ENCODE peak calls at places on chromosomes 16 and 17, in eight cellular contexts. G is colonic mucosa, Z is fibroblast of lung, P is MM.1S, J is AG04450, Y is heart right ventricle, S is ovary, B is upper lobe of right lung. M is an unnamed sample.
A peak's percentile ranks its signal among the peaks of the same experiment; 100 is the strongest.

GRCh38 chr17:37885136-37885535 is 39.1 kb upstream of the TBC1D3K start:
- DNase-seq in Z (no peak), P (no peak), J (no peak), Y (no peak), B (no peak), G (no peak), S (no peak), M (no peak)

GRCh38 chr17:9181640-9182039 is 160.3 kb downstream of the NTN1 start:
- DNase-seq in S (no peak), B (no peak), P (no peak), J (no peak), Z (no peak), Y (no peak), G (no peak), M (no peak)

GRCh38 chr16:23232806-23233205 is 50.3 kb downstream of the SCNN1G start:
- DNase-seq in J (no peak), Z (no peak), S (no peak), P (no peak), B (no peak), G (peak; percentile 72), Y (no peak), M (no peak)

GRCh38 chr16:88535181-88535856 is 34.9 kb upstream of the ZC3H18 start:
- DNase-seq in Z (no peak), S (no peak), G (no peak), B (no peak), Y (no peak), J (no peak), P (no peak), M (peak; percentile 36)

GRCh38 chr16:67333315-67333714 is 6.7 kb downstream of the LRRC36 start:
- DNase-seq in P (no peak), J (no peak), Z (no peak), G (no peak), S (no peak), B (no peak), Y (no peak), M (no peak)

GRCh38 chr16:54602666-54603065 is 316.1 kb upstream of the IRX3 start:
- DNase-seq in P (no peak), Y (no peak), Z (peak; percentile 1), J (no peak), B (no peak), G (no peak), S (no peak), M (no peak)

GRCh38 chr17:39810939-39811728 is 53.0 kb downstream of the IKZF3 start:
- DNase-seq in Z (no peak), B (no peak), Y (no peak), P (no peak), S (no peak), G (no peak), J (no peak), M (no peak)

GRCh38 chr17:6642592-6642991 is 1.7 kb downstream of the TXNDC17 start:
- DNase-seq in J (no peak), Z (no peak), G (no peak), S (no peak), Y (no peak), B (no peak), P (no peak), M (no peak)

GRCh38 chr16:69329369-69330285 is 761 bp downstream of the PDF start:
- DNase-seq in Z (peak; percentile 26), J (no peak), B (peak; percentile 75), P (peak; percentile 59), Y (peak; percentile 39), S (no peak), G (peak; percentile 49), M (peak; percentile 68)

GRCh38 chr16:69326172-69326873 is 4.1 kb downstream of the PDF start:
- DNase-seq in B (no peak), S (no peak), P (no peak), Z (no peak), G (peak; percentile 72), J (no peak), Y (no peak), M (no peak)

GRCh38 chr16:69328854-69329316 is 1.5 kb downstream of the PDF start:
- DNase-seq in G (no peak), P (no peak), J (no peak), Z (peak; percentile 38), B (no peak), Y (no peak), S (no peak), M (no peak)

GRCh38 chr16:69325784-69326171 is 4.6 kb downstream of the PDF start:
- DNase-seq in J (no peak), P (no peak), G (no peak), Z (no peak), Y (no peak), S (no peak), B (no peak), M (no peak)

GRCh38 chr16:69327585-69328310 is 2.6 kb downstream of the PDF start:
- DNase-seq in S (no peak), B (no peak), G (no peak), Z (no peak), P (no peak), Y (no peak), J (no peak), M (no peak)
- H3K4me3 ChIP-seq in S (no peak overlapping the region), B (no peak overlapping the region), G (no peak overlapping the region), Z (no peak overlapping the region), P (no peak overlapping the region), Y (no peak overlapping the region), J (no peak overlapping the region), M (no peak overlapping the region)

GRCh38 chr17:48563867-48564199 is 14.3 kb downstream of the HOXB4 start:
- DNase-seq in G (no peak), Z (no peak), S (no peak), B (no peak), Y (no peak), P (no peak), J (no peak), M (no peak)

GRCh38 chr17:48564200-48565023 is 13.7 kb downstream of the HOXB4 start:
- DNase-seq in J (no peak), Y (no peak), B (no peak), G (no peak), S (no peak), Z (peak; percentile 39), P (no peak), M (no peak)

GRCh38 chr17:48566717-48567116 is 11.4 kb downstream of the HOXB4 start:
- DNase-seq in P (no peak), S (no peak), Y (no peak), J (no peak), B (no peak), G (no peak), Z (no peak), M (no peak)

GRCh38 chr17:48563385-48563838 is 14.7 kb downstream of the HOXB4 start:
- DNase-seq in P (no peak), G (no peak), Y (no peak), J (no peak), Z (peak; percentile 49), S (no peak), B (no peak), M (no peak)

GRCh38 chr17:48565024-48565558 is 13.1 kb downstream of the HOXB4 start:
- DNase-seq in B (no peak), Y (no peak), Z (peak; percentile 38), G (no peak), P (no peak), S (no peak), J (no peak), M (no peak)
- H3K4me3 ChIP-seq in B (peak overlapping the region; percentile 35), Y (no peak overlapping the region), Z (peak overlapping the region; percentile 53), G (no peak overlapping the region), P (no peak overlapping the region), S (no peak overlapping the region), J (peak overlapping the region; percentile 65), M (no peak overlapping the region)

DNA sequence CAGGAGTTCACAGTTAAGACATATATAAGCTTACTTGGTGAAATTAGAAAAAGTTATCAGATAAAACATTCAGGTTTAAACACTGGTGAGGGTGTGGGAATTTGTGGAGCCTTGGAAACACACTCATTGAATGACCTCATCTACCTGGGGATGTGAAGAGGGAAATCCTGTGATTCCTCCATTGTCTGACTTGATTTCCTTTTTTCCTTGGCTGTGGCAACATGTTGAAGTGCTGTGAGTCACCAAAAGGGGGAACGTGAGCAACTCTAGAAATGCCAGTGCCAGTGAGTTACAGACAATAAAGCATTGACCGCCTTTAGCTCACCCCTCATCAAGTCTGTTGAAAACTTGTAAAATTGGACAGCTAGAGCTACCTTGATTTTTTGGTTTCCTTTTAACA is 1.8 kb downstream of the HMOX2 start:
- DNase-seq in J (no peak), P (no peak), B (no peak), G (no peak), S (no peak), Y (no peak), Z (peak; percentile 75), M (no peak)
- H3K4me3 ChIP-seq in J (no peak overlapping the region), P (no peak overlapping the region), B (peak overlapping the region; percentile 97), G (no peak overlapping the region), S (no peak overlapping the region), Y (no peak overlapping the region), Z (no peak overlapping the region), M (no peak overlapping the region)

GRCh38 chr17:5035356-5035755 is at the start of gene SLC52A1:
- DNase-seq in J (no peak), Y (no peak), P (no peak), Z (no peak), B (no peak), G (peak; percentile 52), S (no peak), M (no peak)
- H3K4me3 ChIP-seq in J (peak within 1 kb of the TSS; percentile 13), Y (no peak within 1 kb of the TSS), P (no peak within 1 kb of the TSS), Z (no peak within 1 kb of the TSS), B (peak within 1 kb of the TSS; percentile 31), G (peak within 1 kb of the TSS; percentile 28), S (peak within 1 kb of the TSS; percentile 18), M (no peak within 1 kb of the TSS)

GRCh38 chr17:41530062-41531048 is 2.2 kb upstream of the KRT19 start:
- DNase-seq in B (no peak), P (no peak), Z (peak; percentile 97), S (peak; percentile 42), Y (no peak), G (peak; percentile 65), J (peak; percentile 61), M (no peak)
- H3K4me3 ChIP-seq in B (no peak overlapping the region), P (no peak overlapping the region), Z (no peak overlapping the region), S (no peak overlapping the region), Y (no peak overlapping the region), G (no peak overlapping the region), J (no peak overlapping the region), M (no peak overlapping the region)

GRCh38 chr17:58575511-58575910 is 61.1 kb upstream of the MTMR4 start:
- DNase-seq in S (no peak), Y (no peak), B (no peak), Z (peak; percentile 78), P (no peak), G (no peak), J (no peak), M (no peak)
- H3K4me3 ChIP-seq in S (no peak overlapping the region), Y (no peak overlapping the region), B (no peak overlapping the region), Z (no peak overlapping the region), P (no peak overlapping the region), G (no peak overlapping the region), J (no peak overlapping the region), M (no peak overlapping the region)

GRCh38 chr17:76076765-76077581 is 2.0 kb upstream of the ZACN start:
- DNase-seq in P (no peak), Y (no peak), G (no peak), B (peak; percentile 69), S (no peak), Z (no peak), J (no peak), M (peak; percentile 77)
- H3K4me3 ChIP-seq in P (no peak overlapping the region), Y (no peak overlapping the region), G (no peak overlapping the region), B (no peak overlapping the region), S (no peak overlapping the region), Z (no peak overlapping the region), J (no peak overlapping the region), M (peak overlapping the region; percentile 43)

DNA sequence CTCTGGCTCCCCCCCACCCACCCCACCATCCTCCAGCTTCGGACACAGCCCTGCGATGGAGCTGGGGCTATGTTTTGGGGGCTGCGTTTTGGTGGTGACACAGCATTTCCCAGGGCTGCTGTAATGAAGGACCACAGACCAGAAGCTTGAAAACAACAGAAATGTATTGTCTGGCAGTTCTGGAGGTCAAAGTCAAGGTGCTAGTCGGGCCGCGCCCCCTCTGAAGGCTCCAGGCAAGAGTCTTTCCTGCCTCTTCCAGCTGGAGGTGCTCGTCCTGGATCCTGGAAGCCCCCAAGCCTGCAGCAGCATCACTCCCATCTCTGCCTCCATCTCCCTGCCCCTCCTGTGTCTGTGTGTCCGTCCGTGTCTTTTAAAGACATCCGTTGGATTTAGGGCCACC is 50.8 kb downstream of the TBC1D16 start:
- DNase-seq in B (peak; percentile 22), G (no peak), P (no peak), J (no peak), Z (no peak), S (no peak), Y (no peak), M (peak; percentile 12)
- H3K4me3 ChIP-seq in B (no peak overlapping the region), G (no peak overlapping the region), P (no peak overlapping the region), J (no peak overlapping the region), Z (no peak overlapping the region), S (no peak overlapping the region), Y (no peak overlapping the region), M (no peak overlapping the region)

M was measured in CD4-positive, alpha-beta memory T cell.